ENCODE peak calls at places on chromosomes 6 and 20, in nine cellular contexts. One of them, this sample, is unnamed.

GRCh38 chr6:252775-253526 is 39.3 kb upstream of the DUSP22 start:
- DNase-seq in spleen: no peak
- DNase-seq in lung: no peak
- DNase-seq in GM12878: peak
- DNase-seq in iPS DF 6.9: no peak
- DNase-seq in mammary epithelial cell: no peak
- DNase-seq in adrenal gland: no peak
- DNase-seq in GM23338: no peak
- DNase-seq in naive thymus-derived CD4-positive, alpha-beta T cell: no peak
- DNase-seq in this sample: no peak

GRCh38 chr6:56741472-56741871 is 98.8 kb upstream of the DST start:
- DNase-seq in iPS DF 6.9: no peak
- DNase-seq in GM23338: peak
- DNase-seq in adrenal gland: no peak
- DNase-seq in mammary epithelial cell: no peak
- DNase-seq in lung: no peak
- DNase-seq in naive thymus-derived CD4-positive, alpha-beta T cell: no peak
- DNase-seq in GM12878: no peak
- DNase-seq in spleen: no peak
- DNase-seq in this sample: no peak

GRCh38 chr6:27547157-27548075 is 74.5 kb upstream of the ZNF184 start:
- DNase-seq in adrenal gland: no peak
- DNase-seq in iPS DF 6.9: no peak
- DNase-seq in naive thymus-derived CD4-positive, alpha-beta T cell: no peak
- DNase-seq in lung: no peak
- DNase-seq in GM12878: peak
- DNase-seq in mammary epithelial cell: peak
- DNase-seq in GM23338: peak
- DNase-seq in spleen: no peak
- DNase-seq in this sample: no peak

GRCh38 chr6:163347021-163347446 is 67.5 kb upstream of the QKI start:
- DNase-seq in GM12878: no peak
- DNase-seq in spleen: no peak
- DNase-seq in adrenal gland: no peak
- DNase-seq in iPS DF 6.9: no peak
- DNase-seq in naive thymus-derived CD4-positive, alpha-beta T cell: no peak
- DNase-seq in GM23338: no peak
- DNase-seq in mammary epithelial cell: no peak
- DNase-seq in lung: no peak
- DNase-seq in this sample: no peak

GRCh38 chr6:127834136-127834535 is 66.7 kb downstream of the THEMIS start:
- DNase-seq in iPS DF 6.9: no peak
- DNase-seq in naive thymus-derived CD4-positive, alpha-beta T cell: no peak
- DNase-seq in GM23338: no peak
- DNase-seq in GM12878: no peak
- DNase-seq in lung: no peak
- DNase-seq in adrenal gland: no peak
- DNase-seq in mammary epithelial cell: no peak
- DNase-seq in spleen: no peak
- DNase-seq in this sample: no peak

GRCh38 chr6:57262491-57262890 is 40.4 kb upstream of the RAB23 start:
- DNase-seq in GM23338: no peak
- DNase-seq in naive thymus-derived CD4-positive, alpha-beta T cell: no peak
- DNase-seq in GM12878: no peak
- DNase-seq in adrenal gland: peak
- DNase-seq in iPS DF 6.9: no peak
- DNase-seq in spleen: no peak
- DNase-seq in mammary epithelial cell: no peak
- DNase-seq in lung: peak
- DNase-seq in this sample: no peak

GRCh38 chr6:164252952-164253351 is 838.4 kb downstream of the QKI start:
- DNase-seq in iPS DF 6.9: no peak
- DNase-seq in mammary epithelial cell: no peak
- DNase-seq in GM12878: no peak
- DNase-seq in naive thymus-derived CD4-positive, alpha-beta T cell: no peak
- DNase-seq in GM23338: peak
- DNase-seq in lung: no peak
- DNase-seq in spleen: no peak
- DNase-seq in adrenal gland: no peak
- DNase-seq in this sample: no peak

GRCh38 chr6:90413867-90414266 is 117.2 kb upstream of the BACH2 start:
- DNase-seq in GM23338: peak
- DNase-seq in iPS DF 6.9: no peak
- DNase-seq in mammary epithelial cell: no peak
- DNase-seq in naive thymus-derived CD4-positive, alpha-beta T cell: peak
- DNase-seq in GM12878: no peak
- DNase-seq in adrenal gland: no peak
- DNase-seq in lung: no peak
- DNase-seq in spleen: peak
- DNase-seq in this sample: no peak

GRCh38 chr6:41732149-41732548 is 3.3 kb downstream of the TFEB start:
- DNase-seq in naive thymus-derived CD4-positive, alpha-beta T cell: no peak
- DNase-seq in mammary epithelial cell: no peak
- DNase-seq in iPS DF 6.9: no peak
- DNase-seq in adrenal gland: no peak
- DNase-seq in lung: no peak
- DNase-seq in spleen: no peak
- DNase-seq in GM23338: no peak
- DNase-seq in GM12878: no peak
- DNase-seq in this sample: no peak

GRCh38 chr6:41734666-41735426 is 562 bp downstream of the TFEB start:
- DNase-seq in spleen: peak
- DNase-seq in iPS DF 6.9: no peak
- DNase-seq in lung: peak
- DNase-seq in mammary epithelial cell: peak
- DNase-seq in GM12878: no peak
- DNase-seq in adrenal gland: peak
- DNase-seq in GM23338: peak
- DNase-seq in naive thymus-derived CD4-positive, alpha-beta T cell: peak
- DNase-seq in this sample: peak

GRCh38 chr6:41733707-41734665 is 1.4 kb downstream of the TFEB start:
- DNase-seq in GM12878: peak
- DNase-seq in iPS DF 6.9: peak
- DNase-seq in adrenal gland: peak
- DNase-seq in spleen: peak
- DNase-seq in lung: peak
- DNase-seq in mammary epithelial cell: peak
- DNase-seq in GM23338: peak
- DNase-seq in naive thymus-derived CD4-positive, alpha-beta T cell: peak
- DNase-seq in this sample: peak

GRCh38 chr6:41732601-41733348 is 2.6 kb downstream of the TFEB start:
- DNase-seq in lung: no peak
- DNase-seq in spleen: peak
- DNase-seq in iPS DF 6.9: no peak
- DNase-seq in naive thymus-derived CD4-positive, alpha-beta T cell: peak
- DNase-seq in adrenal gland: peak
- DNase-seq in GM23338: peak
- DNase-seq in mammary epithelial cell: peak
- DNase-seq in GM12878: peak
- DNase-seq in this sample: peak

DNA sequence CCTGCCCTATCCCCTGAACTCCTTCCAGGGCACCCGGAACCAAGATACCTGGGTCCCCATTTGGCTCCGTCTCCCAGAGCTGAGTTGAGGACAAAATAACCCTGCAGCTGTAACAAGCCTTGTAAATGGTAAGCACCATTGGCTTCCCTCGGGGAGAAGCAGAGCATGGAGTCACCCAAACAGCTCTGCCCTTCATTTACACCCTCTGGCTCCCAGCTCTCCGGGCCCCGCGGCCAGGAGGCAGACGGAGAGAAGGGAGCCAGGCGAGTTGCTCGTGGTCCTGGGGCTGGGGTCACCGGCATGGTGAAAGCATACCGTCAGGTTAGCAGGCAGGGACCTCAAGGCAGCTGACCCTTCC is 2.1 kb downstream of the TFEB start:
- DNase-seq in lung: no peak
- DNase-seq in mammary epithelial cell: peak
- DNase-seq in spleen: no peak
- DNase-seq in adrenal gland: no peak
- DNase-seq in iPS DF 6.9: no peak
- DNase-seq in GM12878: no peak
- DNase-seq in naive thymus-derived CD4-positive, alpha-beta T cell: no peak
- DNase-seq in GM23338: no peak
- DNase-seq in this sample: no peak
- H3K4me3 ChIP-seq in lung: no peak
- H3K4me3 ChIP-seq in mammary epithelial cell: peak
- H3K4me3 ChIP-seq in spleen: peak
- H3K4me3 ChIP-seq in adrenal gland: no peak
- H3K4me3 ChIP-seq in iPS DF 6.9: peak
- H3K4me3 ChIP-seq in GM12878: peak
- H3K4me3 ChIP-seq in naive thymus-derived CD4-positive, alpha-beta T cell: peak
- H3K4me3 ChIP-seq in GM23338: peak
- H3K4me3 ChIP-seq in this sample: peak

DNA sequence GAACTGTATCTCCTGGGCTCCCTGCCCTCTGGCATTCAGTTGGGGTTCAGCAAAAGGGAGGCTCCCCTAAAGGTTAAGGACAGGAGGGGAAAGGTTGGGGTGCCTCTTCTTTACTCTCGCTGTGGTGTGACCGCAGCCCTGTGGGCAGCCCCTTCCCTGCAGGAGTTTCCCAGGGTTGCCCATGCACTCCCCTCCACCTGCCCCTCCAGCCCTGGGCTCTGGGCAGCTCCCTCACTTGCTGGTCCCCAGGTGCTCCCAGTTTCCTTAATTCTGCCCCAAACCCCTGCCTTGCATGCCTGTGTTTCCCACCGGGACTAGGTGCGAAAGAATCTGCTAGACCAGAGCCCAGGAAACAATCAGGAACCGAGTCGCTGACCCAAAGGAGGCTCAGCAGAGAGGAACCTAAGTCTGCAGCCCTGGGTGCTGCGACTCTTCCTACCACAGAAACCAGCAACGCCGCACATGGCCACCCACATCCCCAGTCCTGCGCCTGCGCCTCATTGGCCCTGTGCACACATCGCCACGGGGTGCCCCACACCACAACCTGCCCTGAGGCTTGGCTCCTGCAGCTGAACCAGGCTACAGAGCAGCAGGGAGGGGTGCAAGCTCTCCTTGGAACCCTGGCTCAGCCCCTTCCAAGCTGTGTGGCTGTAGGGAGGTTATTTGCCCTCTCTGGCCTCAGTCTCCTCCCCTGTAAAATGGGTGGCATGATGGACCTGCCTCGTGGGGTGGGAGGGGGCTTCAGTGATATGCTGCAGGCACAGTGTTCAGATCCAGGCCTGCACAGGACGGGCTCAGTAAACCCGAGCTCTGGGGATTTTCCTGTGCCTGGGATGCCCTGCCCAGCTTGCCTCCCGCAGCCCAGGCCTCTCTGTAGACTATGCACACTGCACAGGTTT is 487.6 kb downstream of the PREX1 start:
- DNase-seq in GM23338: no peak
- DNase-seq in naive thymus-derived CD4-positive, alpha-beta T cell: no peak
- DNase-seq in mammary epithelial cell: no peak
- DNase-seq in adrenal gland: no peak
- DNase-seq in spleen: no peak
- DNase-seq in GM12878: no peak
- DNase-seq in iPS DF 6.9: no peak
- DNase-seq in lung: no peak
- DNase-seq in this sample: no peak
- H3K27ac ChIP-seq in GM23338: no peak
- H3K27ac ChIP-seq in naive thymus-derived CD4-positive, alpha-beta T cell: no peak
- H3K27ac ChIP-seq in mammary epithelial cell: no peak
- H3K27ac ChIP-seq in adrenal gland: no peak
- H3K27ac ChIP-seq in spleen: no peak
- H3K27ac ChIP-seq in GM12878: peak
- H3K27ac ChIP-seq in iPS DF 6.9: no peak
- H3K27ac ChIP-seq in lung: no peak
- H3K27ac ChIP-seq in this sample: no peak

GRCh38 chr6:45657243-45657642 is 279.5 kb upstream of the SUPT3H start:
- DNase-seq in GM12878: no peak
- DNase-seq in spleen: no peak
- DNase-seq in naive thymus-derived CD4-positive, alpha-beta T cell: no peak
- DNase-seq in iPS DF 6.9: no peak
- DNase-seq in mammary epithelial cell: no peak
- DNase-seq in lung: no peak
- DNase-seq in GM23338: no peak
- DNase-seq in adrenal gland: no peak
- DNase-seq in this sample: no peak

GRCh38 chr6:45658396-45658795 is 280.7 kb upstream of the SUPT3H start:
- DNase-seq in mammary epithelial cell: no peak
- DNase-seq in spleen: no peak
- DNase-seq in iPS DF 6.9: no peak
- DNase-seq in GM12878: no peak
- DNase-seq in GM23338: no peak
- DNase-seq in lung: no peak
- DNase-seq in adrenal gland: no peak
- DNase-seq in naive thymus-derived CD4-positive, alpha-beta T cell: no peak
- DNase-seq in this sample: no peak

GRCh38 chr6:45653117-45653883 is 275.6 kb upstream of the SUPT3H start:
- DNase-seq in lung: no peak
- DNase-seq in naive thymus-derived CD4-positive, alpha-beta T cell: no peak
- DNase-seq in GM23338: no peak
- DNase-seq in mammary epithelial cell: no peak
- DNase-seq in GM12878: no peak
- DNase-seq in adrenal gland: no peak
- DNase-seq in spleen: no peak
- DNase-seq in iPS DF 6.9: no peak
- DNase-seq in this sample: no peak

GRCh38 chr6:45654673-45655072 is 276.9 kb upstream of the SUPT3H start:
- DNase-seq in GM12878: no peak
- DNase-seq in GM23338: no peak
- DNase-seq in spleen: no peak
- DNase-seq in lung: no peak
- DNase-seq in mammary epithelial cell: peak
- DNase-seq in naive thymus-derived CD4-positive, alpha-beta T cell: no peak
- DNase-seq in adrenal gland: no peak
- DNase-seq in iPS DF 6.9: no peak
- DNase-seq in this sample: no peak

DNA sequence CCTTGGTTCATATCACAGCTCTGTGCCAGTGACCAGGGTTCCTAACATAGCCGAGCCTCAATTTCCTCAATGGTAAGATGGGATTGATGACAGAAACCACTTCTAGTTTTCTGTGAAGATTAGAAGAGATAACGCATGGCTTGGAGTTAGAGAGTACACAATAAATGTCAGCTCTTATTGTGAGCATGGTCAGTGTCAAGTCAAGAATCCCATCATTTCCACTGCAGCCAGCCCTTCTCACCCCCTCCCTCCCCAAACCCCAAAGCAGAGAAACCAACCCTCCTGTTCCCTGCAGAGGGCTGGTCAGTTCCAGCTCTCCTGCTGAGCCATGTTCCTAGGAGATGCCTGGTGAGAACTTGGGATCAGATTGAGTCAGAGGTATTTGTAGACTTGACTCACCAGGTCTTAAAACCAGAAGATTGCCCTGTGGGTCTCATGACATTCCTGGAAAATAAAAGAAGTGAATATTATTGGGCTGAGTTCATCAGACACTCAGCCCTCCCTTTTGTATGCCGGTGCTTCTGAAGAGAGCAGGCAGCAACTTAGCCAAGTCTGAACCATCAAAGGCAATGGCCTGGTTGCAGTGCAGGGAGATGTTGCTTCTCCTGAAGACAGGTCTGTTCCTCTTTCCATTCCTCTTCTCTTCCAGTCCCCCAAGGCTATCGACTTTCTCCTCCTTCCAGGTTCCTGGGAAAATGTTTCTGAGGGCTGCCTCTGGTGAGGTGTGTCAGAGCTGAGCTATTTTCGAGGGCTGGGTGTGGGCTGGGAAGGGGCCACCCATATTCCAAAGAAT is 278.1 kb upstream of the SUPT3H start:
- DNase-seq in GM23338: no peak
- DNase-seq in spleen: no peak
- DNase-seq in lung: no peak
- DNase-seq in adrenal gland: no peak
- DNase-seq in GM12878: no peak
- DNase-seq in iPS DF 6.9: no peak
- DNase-seq in mammary epithelial cell: peak
- DNase-seq in naive thymus-derived CD4-positive, alpha-beta T cell: no peak
- DNase-seq in this sample: no peak
- H3K4me3 ChIP-seq in GM23338: no peak
- H3K4me3 ChIP-seq in spleen: no peak
- H3K4me3 ChIP-seq in lung: no peak
- H3K4me3 ChIP-seq in adrenal gland: no peak
- H3K4me3 ChIP-seq in GM12878: no peak
- H3K4me3 ChIP-seq in iPS DF 6.9: no peak
- H3K4me3 ChIP-seq in mammary epithelial cell: no peak
- H3K4me3 ChIP-seq in naive thymus-derived CD4-positive, alpha-beta T cell: no peak
- H3K4me3 ChIP-seq in this sample: no peak

GRCh38 chr6:6823568-6824224 is 235.2 kb downstream of the LY86 start:
- DNase-seq in GM23338: no peak
- DNase-seq in adrenal gland: no peak
- DNase-seq in naive thymus-derived CD4-positive, alpha-beta T cell: no peak
- DNase-seq in iPS DF 6.9: no peak
- DNase-seq in GM12878: no peak
- DNase-seq in mammary epithelial cell: no peak
- DNase-seq in lung: no peak
- DNase-seq in spleen: no peak
- DNase-seq in this sample: no peak
- H3K27ac ChIP-seq in GM23338: no peak
- H3K27ac ChIP-seq in adrenal gland: no peak
- H3K27ac ChIP-seq in naive thymus-derived CD4-positive, alpha-beta T cell: no peak
- H3K27ac ChIP-seq in iPS DF 6.9: no peak
- H3K27ac ChIP-seq in GM12878: no peak
- H3K27ac ChIP-seq in mammary epithelial cell: no peak
- H3K27ac ChIP-seq in lung: no peak
- H3K27ac ChIP-seq in spleen: no peak
- H3K27ac ChIP-seq in this sample: no peak

This sample was measured in dorsolateral prefrontal cortex.